ENCODE peak calls at places on chromosome 10, in ten cellular contexts. T, X, B, O, M, D, W, Z, I and Y are unnamed samples.

GRCh38 chr10:118305730-118306129 is 36.4 kb downstream of the FAM204A start:
- DNase-seq in M (no peak), W (no peak), B (no peak), T (no peak), X (no peak), I (no peak), D (no peak), O (no peak), Z (no peak), Y (no peak)

GRCh38 chr10:50882540-50882983 is 2.9 kb downstream of the A1CF start:
- DNase-seq in I (no peak), T (no peak), Z (no peak), X (no peak), D (no peak), B (no peak), M (no peak), W (no peak), O (no peak), Y (no peak)

GRCh38 chr10:88457680-88458079 is 125.4 kb downstream of the RNLS start:
- DNase-seq in Z (peak), T (no peak), X (no peak), D (no peak), B (no peak), O (no peak), I (no peak), W (no peak), M (no peak), Y (no peak)

GRCh38 chr10:93567277-93568104 is 1.0 kb downstream of the FFAR4 start:
- DNase-seq in M (no peak), I (no peak), O (no peak), Z (no peak), D (no peak), W (no peak), B (no peak), X (no peak), T (no peak), Y (no peak)

GRCh38 chr10:71767420-71768035 is 5.8 kb downstream of the VSIR start:
- DNase-seq in W (no peak), B (no peak), T (no peak), Z (no peak), X (no peak), D (peak), O (peak), M (no peak), I (no peak), Y (no peak)

GRCh38 chr10:84590794-84591193 is 262.4 kb downstream of the CCSER2 start:
- DNase-seq in D (no peak), Z (no peak), W (no peak), I (no peak), X (no peak), M (no peak), B (no peak), O (no peak), T (peak), Y (no peak)

GRCh38 chr10:115092555-115093285 is 445 bp upstream of the ATRNL1 start:
- DNase-seq in I (peak), W (no peak), T (peak), B (peak), Z (peak), M (no peak), D (peak), X (peak), O (peak), Y (peak)

GRCh38 chr10:71737356-71738172 is 18.0 kb upstream of the C10orf105 start:
- DNase-seq in M (no peak), D (peak), O (no peak), X (no peak), B (no peak), T (no peak), Z (no peak), W (no peak), I (no peak), Y (no peak)

GRCh38 chr10:70742537-70743429 is 42.4 kb downstream of the TBATA start:
- DNase-seq in I (no peak), X (peak), Z (no peak), D (peak), B (no peak), T (no peak), M (no peak), O (peak), W (no peak), Y (no peak)

GRCh38 chr10:44863344-44864041 is 47.6 kb upstream of the TMEM72 start:
- DNase-seq in Z (no peak), D (no peak), W (no peak), T (peak), I (no peak), X (no peak), O (no peak), M (no peak), B (no peak), Y (no peak)

GRCh38 chr10:95877881-95878280 is 29.9 kb upstream of the CC2D2B start:
- DNase-seq in B (no peak), M (no peak), O (no peak), W (no peak), I (no peak), T (no peak), Z (peak), X (no peak), D (no peak), Y (no peak)

GRCh38 chr10:100841528-100841927 is 71.2 kb upstream of the SLF2 start:
- DNase-seq in B (no peak), W (no peak), I (no peak), O (no peak), X (no peak), Z (no peak), T (no peak), D (no peak), M (no peak), Y (no peak)

GRCh38 chr10:103679096-103679790 is 176.1 kb downstream of the SH3PXD2A start:
- DNase-seq in Z (no peak), X (no peak), M (no peak), O (no peak), I (no peak), W (no peak), T (no peak), D (no peak), B (no peak), Y (no peak)

GRCh38 chr10:111081595-111081994 is 4.8 kb downstream of the ADRA2A start:
- DNase-seq in T (no peak), I (no peak), D (no peak), X (no peak), W (no peak), Z (no peak), O (no peak), B (no peak), M (no peak), Y (no peak)

GRCh38 chr10:48599830-48600134 is 5.1 kb downstream of the ARHGAP22 start:
- DNase-seq in B (no peak), O (no peak), W (no peak), Z (no peak), T (no peak), I (no peak), M (no peak), X (no peak), D (no peak), Y (no peak)